ENCODE peak calls at places on chromosomes 6 and 20, in five cellular contexts. P, S, U, E and T are unnamed samples.

GRCh38 chr20:51529758-51530157 is 12.8 kb downstream of the NFATC2 start:
- DNase-seq in P (no peak), E (peak), U (no peak), S (no peak), T (no peak)

GRCh38 chr6:166496460-166496859 is 90.0 kb downstream of the RAMACL start:
- DNase-seq in U (no peak), E (no peak), P (no peak), S (no peak), T (no peak)

GRCh38 chr6:108989700-108990099 is 104.9 kb downstream of the SESN1 start:
- DNase-seq in U (peak), E (no peak), S (no peak), P (no peak), T (no peak)

GRCh38 chr6:41503841-41504525 is 42.2 kb upstream of the FOXP4 start:
- DNase-seq in S (no peak), P (no peak), E (peak), U (peak), T (no peak)

GRCh38 chr20:46304361-46304760 is 3.9 kb downstream of the CDH22 start:
- DNase-seq in S (no peak), E (no peak), U (no peak), P (no peak), T (no peak)

GRCh38 chr6:1766663-1767062 is 156.9 kb downstream of the FOXC1 start:
- DNase-seq in E (no peak), S (no peak), P (no peak), U (no peak), T (no peak)

GRCh38 chr6:122026572-122027369 is 372.7 kb upstream of the HSF2 start:
- DNase-seq in S (no peak), U (no peak), P (no peak), E (no peak), T (no peak)

GRCh38 chr6:166928644-166929515 is 27.5 kb downstream of the RNASET2 start:
- DNase-seq in S (no peak), E (no peak), U (no peak), P (no peak), T (no peak)

GRCh38 chr6:80725156-80725930 is 618.9 kb downstream of the BCKDHB start:
- DNase-seq in S (no peak), P (no peak), U (peak), E (no peak), T (no peak)

GRCh38 chr20:49620364-49621240 is 52.7 kb upstream of the PTGIS start:
- DNase-seq in S (no peak), U (no peak), P (peak), E (peak), T (no peak)

GRCh38 chr6:5302220-5302946 is 41.1 kb downstream of the FARS2 start:
- DNase-seq in S (no peak), U (no peak), P (peak), E (peak), T (peak)

GRCh38 chr6:142935553-142936517 is 9.1 kb downstream of the HIVEP2 start:
- DNase-seq in E (peak), U (no peak), P (peak), S (no peak), T (no peak)

GRCh38 chr20:1456300-1456699 is 10.3 kb downstream of the NSFL1C start:
- DNase-seq in U (no peak), S (no peak), E (no peak), P (no peak), T (no peak)

GRCh38 chr20:48783533-48784272 is 44.1 kb downstream of the PREX1 start:
- DNase-seq in E (peak), P (no peak), U (no peak), S (no peak), T (no peak)

GRCh38 chr20:5789827-5790226 is 39.6 kb downstream of the SHLD1 start:
- DNase-seq in U (no peak), S (no peak), E (no peak), P (no peak), T (no peak)

GRCh38 chr6:100554228-100554627 is 89.5 kb upstream of the SIM1 start:
- DNase-seq in U (peak), P (no peak), S (no peak), E (no peak), T (no peak)

GRCh38 chr6:150325093-150325772 is 43.6 kb upstream of the IYD start:
- DNase-seq in U (no peak), S (no peak), E (no peak), P (no peak), T (no peak)

GRCh38 chr20:2984956-2985661 is 58.3 kb upstream of the GNRH2 start:
- DNase-seq in P (no peak), U (no peak), S (no peak), E (peak), T (no peak)

GRCh38 chr6:112501705-112502104 is 154.6 kb downstream of the RFPL4B start:
- DNase-seq in U (no peak), S (no peak), P (no peak), E (no peak), T (no peak)

GRCh38 chr20:63498950-63499332 is at the start of gene EEF1A2:
- DNase-seq in S (no peak), E (peak), P (no peak), U (peak), T (no peak)

GRCh38 chr20:44967207-44967807 is 995 bp downstream of the STK4 start:
- DNase-seq in S (no peak), P (peak), E (peak), U (no peak), T (no peak)

GRCh38 chr6:143060354-143060805 is 309 bp upstream of the AIG1 start:
- DNase-seq in E (peak), S (peak), U (peak), P (peak), T (no peak)

GRCh38 chr20:2692886-2693285 is 306 bp downstream of the EBF4 start:
- DNase-seq in P (no peak), E (peak), S (no peak), U (no peak), T (no peak)